ENCODE peak calls at places on chromosomes 1 and 21, in eight cellular contexts. B, O, Z, N, A, H, U and M are unnamed samples.

GRCh38 chr1:19448491-19449439 is 36.6 kb downstream of the CAPZB start:
- DNase-seq in B (peak), O (peak), Z (peak), N (peak), A (peak), H (no peak), U (peak), M (no peak)

GRCh38 chr1:156904187-156904959 is 10.9 kb downstream of the PEAR1 start:
- DNase-seq in B (no peak), O (no peak), Z (no peak), N (no peak), A (no peak), H (no peak), U (no peak), M (no peak)

GRCh38 chr1:234980657-234981396 is 147.8 kb downstream of the TOMM20 start:
- DNase-seq in B (peak), O (peak), Z (no peak), N (peak), A (peak), H (peak), U (peak), M (peak)

GRCh38 chr1:119647734-119648619 is at the start of gene ZNF697:
- DNase-seq in B (peak), O (peak), Z (peak), N (peak), A (peak), H (peak), U (peak), M (peak)

GRCh38 chr1:59504281-59504680 is 207.4 kb downstream of the FGGY start:
- DNase-seq in B (no peak), O (no peak), Z (no peak), N (no peak), A (no peak), H (no peak), U (no peak), M (no peak)

GRCh38 chr1:201450721-201451291 is 18.2 kb downstream of the PHLDA3 start:
- DNase-seq in B (no peak), O (no peak), Z (peak), N (peak), A (no peak), H (no peak), U (peak), M (no peak)

GRCh38 chr1:46450160-46450517 is 39.5 kb upstream of the DMBX1 start:
- DNase-seq in B (no peak), O (no peak), Z (no peak), N (no peak), A (no peak), H (no peak), U (no peak), M (no peak)

GRCh38 chr1:91148641-91149069 is 126.8 kb upstream of the ZNF644 start:
- DNase-seq in B (peak), O (no peak), Z (no peak), N (no peak), A (no peak), H (no peak), U (no peak), M (no peak)

GRCh38 chr21:25929859-25930520 is 195.2 kb downstream of the GABPA start:
- DNase-seq in B (no peak), O (no peak), Z (no peak), N (no peak), A (no peak), H (no peak), U (no peak), M (no peak)

GRCh38 chr21:26405735-26406361 is 167.2 kb downstream of the CYYR1 start:
- DNase-seq in B (no peak), O (peak), Z (peak), N (no peak), A (no peak), H (no peak), U (no peak), M (no peak)

GRCh38 chr1:6157132-6157527 is 23.0 kb downstream of the CHD5 start:
- DNase-seq in B (no peak), O (peak), Z (no peak), N (no peak), A (no peak), H (no peak), U (no peak), M (no peak)

GRCh38 chr1:175150596-175151319 is 41.8 kb downstream of the KIAA0040 start:
- DNase-seq in B (no peak), O (no peak), Z (no peak), N (no peak), A (no peak), H (no peak), U (no peak), M (no peak)

GRCh38 chr21:23740463-23740862 is 1866.8 kb downstream of the MRPL39 start:
- DNase-seq in B (no peak), O (no peak), Z (no peak), N (no peak), A (no peak), H (no peak), U (no peak), M (no peak)

GRCh38 chr1:43008425-43009108 is 49.9 kb upstream of the SLC2A1 start:
- DNase-seq in B (no peak), O (no peak), Z (peak), N (no peak), A (peak), H (no peak), U (no peak), M (no peak)

GRCh38 chr1:1847501-1848289 is 43.2 kb downstream of the GNB1 start:
- DNase-seq in B (no peak), O (no peak), Z (no peak), N (no peak), A (no peak), H (no peak), U (no peak), M (no peak)

GRCh38 chr1:224052767-224053166 is 61.1 kb upstream of the FBXO28 start:
- DNase-seq in B (no peak), O (peak), Z (no peak), N (no peak), A (no peak), H (no peak), U (no peak), M (no peak)

GRCh38 chr21:34061983-34062382 is 11.4 kb upstream of the MRPS6 start:
- DNase-seq in B (peak), O (no peak), Z (no peak), N (no peak), A (no peak), H (no peak), U (no peak), M (no peak)

GRCh38 chr1:9294910-9295636 is 2.4 kb downstream of the SPSB1 start:
- DNase-seq in B (no peak), O (no peak), Z (no peak), N (peak), A (peak), H (no peak), U (peak), M (no peak)

GRCh38 chr1:232613752-232614381 is 16.1 kb downstream of the SIPA1L2 start:
- DNase-seq in B (no peak), O (no peak), Z (no peak), N (no peak), A (no peak), H (no peak), U (no peak), M (no peak)

GRCh38 chr1:111658622-111659021 is 39.0 kb downstream of the RAP1A start:
- DNase-seq in B (no peak), O (no peak), Z (no peak), N (no peak), A (no peak), H (no peak), U (no peak), M (no peak)

GRCh38 chr1:177106614-177107365 is 57.7 kb downstream of the ASTN1 start:
- DNase-seq in B (no peak), O (no peak), Z (no peak), N (no peak), A (no peak), H (no peak), U (no peak), M (no peak)

GRCh38 chr1:217184854-217185253 is 446.0 kb downstream of the GPATCH2 start:
- DNase-seq in B (no peak), O (no peak), Z (no peak), N (no peak), A (no peak), H (no peak), U (peak), M (no peak)

GRCh38 chr1:32818804-32819541 is 1.5 kb downstream of the S100PBP start:
- DNase-seq in B (peak), O (no peak), Z (peak), N (no peak), A (no peak), H (no peak), U (no peak), M (no peak)

DNA sequence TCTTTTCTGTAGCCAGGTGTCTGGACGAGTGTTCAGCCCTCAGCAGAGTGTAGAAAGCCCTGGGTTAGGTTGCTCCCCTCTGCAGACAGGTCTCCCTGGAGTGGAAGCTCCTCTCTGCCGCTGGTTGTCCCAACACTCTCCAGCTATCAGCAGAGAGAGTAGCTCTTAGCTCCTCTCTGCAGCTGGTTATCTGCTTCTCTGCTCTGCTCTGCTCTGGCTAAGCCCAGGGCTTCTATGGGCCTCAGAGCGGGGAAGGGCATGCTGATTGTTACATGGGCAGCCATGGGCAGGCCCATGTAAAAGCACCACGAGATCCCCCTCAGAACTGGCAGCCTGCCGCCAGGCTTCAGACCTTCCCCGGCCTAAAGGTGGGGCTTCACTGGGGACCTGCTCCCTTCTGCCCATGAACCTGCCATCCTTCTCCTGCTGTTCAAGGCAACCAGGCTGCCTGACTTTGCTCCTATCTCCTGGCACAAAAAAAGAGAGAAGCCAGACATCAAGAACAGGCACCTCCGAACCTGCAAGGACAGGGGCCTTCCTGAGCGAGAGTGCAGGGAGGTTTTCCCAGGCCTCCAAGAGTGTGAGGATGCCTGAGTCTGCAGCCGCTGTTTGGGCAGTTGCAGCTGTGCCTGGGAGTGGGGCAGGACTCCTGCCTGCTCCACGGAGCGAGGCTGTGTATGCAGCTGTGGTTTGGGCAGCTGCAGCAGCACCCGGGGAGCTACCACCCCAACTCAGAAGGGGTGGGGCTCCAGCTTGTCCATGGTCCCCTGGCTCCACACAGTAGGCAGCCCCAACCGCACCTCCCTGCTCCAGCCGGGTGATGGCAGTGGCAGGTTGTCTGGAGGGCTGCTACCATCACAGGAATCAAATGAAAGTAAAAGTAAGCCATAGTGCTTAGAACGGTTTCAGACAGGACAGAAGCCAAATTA is 973.7 kb downstream of the LTN1 start:
- DNase-seq in B (no peak), O (no peak), Z (peak), N (no peak), A (no peak), H (no peak), U (no peak), M (no peak)
- TF ChIP-seq CTCF in B (no peak), O (peak), Z (peak), N (peak), A (no peak), H (no peak), U (no peak), M (no peak)

GRCh38 chr21:32143222-32143939 is 135.5 kb downstream of the MIS18A start:
- DNase-seq in B (no peak), O (no peak), Z (no peak), N (peak), A (peak), H (no peak), U (peak), M (no peak)
- H3K27ac ChIP-seq in B (no peak), O (no peak), Z (peak), N (no peak), A (no peak), H (no peak), U (no peak), M (no peak)

DNA sequence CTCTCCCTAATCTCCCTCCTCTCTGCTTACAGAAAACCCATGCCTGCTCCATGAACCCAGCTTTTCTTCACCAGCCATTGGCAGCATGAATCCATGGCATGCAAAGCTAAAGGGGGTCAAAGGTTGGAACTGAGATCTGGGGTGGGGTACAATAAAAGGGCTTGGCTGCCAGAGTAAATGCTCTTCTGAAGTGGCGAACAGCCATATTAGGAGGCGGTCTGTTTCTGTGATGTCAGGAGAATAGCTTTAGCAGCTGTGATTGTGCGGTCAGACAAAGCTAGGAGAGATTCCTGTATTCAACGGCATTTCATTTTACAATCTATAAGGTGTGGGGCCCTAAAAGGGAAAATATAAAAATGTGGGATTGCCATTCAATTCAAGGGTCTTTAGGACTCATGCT is 71.7 kb upstream of the TMPRSS2 start:
- DNase-seq in B (no peak), O (no peak), Z (no peak), N (no peak), A (no peak), H (no peak), U (no peak), M (no peak)
- H3K4me3 ChIP-seq in B (no peak), O (no peak), Z (no peak), N (no peak), A (no peak), H (no peak), U (no peak), M (no peak)

GRCh38 chr1:68782890-68783289 is 286.0 kb upstream of the DEPDC1 start:
- DNase-seq in B (no peak), O (no peak), Z (no peak), N (no peak), A (no peak), H (no peak), U (no peak), M (no peak)
- TF ChIP-seq CTCF in B (no peak), O (no peak), Z (peak), N (peak), A (no peak), H (no peak), U (no peak), M (no peak)

DNA sequence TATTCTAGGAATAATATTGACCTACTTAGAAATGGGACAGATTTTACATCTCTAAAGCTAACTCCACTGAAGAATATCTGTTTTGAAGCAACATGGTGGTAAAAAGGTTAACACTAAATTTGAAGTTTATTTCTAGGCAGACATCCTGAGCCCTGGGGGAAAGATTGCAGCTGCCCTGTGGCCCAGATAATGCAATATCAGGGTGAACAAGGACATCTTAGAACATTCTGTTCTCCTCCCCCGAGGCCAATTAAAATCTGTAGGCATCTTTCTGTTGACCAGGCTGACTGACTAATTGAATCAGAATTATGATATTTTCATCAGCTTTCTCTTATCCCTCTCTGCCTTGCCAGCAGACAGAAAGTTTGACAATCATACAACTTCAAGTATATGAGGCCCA is 149.8 kb upstream of the DUSP10 start:
- DNase-seq in B (no peak), O (peak), Z (no peak), N (peak), A (peak), H (no peak), U (no peak), M (no peak)
- H3K27ac ChIP-seq in B (no peak), O (peak), Z (no peak), N (peak), A (no peak), H (no peak), U (no peak), M (no peak)

DNA sequence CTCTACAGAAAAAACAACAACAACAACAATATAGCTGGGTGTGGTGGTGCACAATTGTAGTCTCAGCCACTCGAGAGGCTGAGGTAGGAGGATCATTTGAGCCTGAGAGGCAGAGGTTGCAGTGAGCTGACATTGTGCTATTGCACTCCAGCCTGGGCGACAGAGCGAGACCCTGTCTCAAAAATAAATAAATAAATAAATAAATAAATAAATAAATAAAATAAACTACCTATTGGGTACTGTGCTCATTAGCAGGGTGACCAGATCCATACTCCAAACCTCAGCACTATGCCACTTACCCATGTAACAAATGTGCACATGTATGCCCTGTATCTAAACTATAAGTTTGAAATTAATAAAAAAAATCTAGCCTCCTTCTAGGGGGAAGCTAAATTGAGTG is 369.4 kb upstream of the AJAP1 start:
- DNase-seq in B (no peak), O (no peak), Z (no peak), N (no peak), A (no peak), H (no peak), U (no peak), M (no peak)
- H3K4me3 ChIP-seq in B (no peak), O (no peak), Z (no peak), N (no peak), A (no peak), H (no peak), U (no peak), M (no peak)